ENCODE peak calls at places on chromosomes 12 and 14, in eight cellular contexts. One of them, this sample, is unnamed.

GRCh38 chr12:106152334-106152733 is 13.6 kb upstream of the NUAK1 start:
- DNase-seq in BJ: no peak
- DNase-seq in left lung: no peak
- DNase-seq in uterus: no peak
- DNase-seq in IMR-90: no peak
- DNase-seq in hepatocyte: no peak
- DNase-seq in fibroblast of lung: no peak
- DNase-seq in body of pancreas: no peak
- DNase-seq in this sample: no peak

GRCh38 chr12:57985685-57986084 is 44.3 kb downstream of the ATP23 start:
- DNase-seq in BJ: no peak
- DNase-seq in IMR-90: no peak
- DNase-seq in uterus: no peak
- DNase-seq in left lung: no peak
- DNase-seq in hepatocyte: no peak
- DNase-seq in fibroblast of lung: no peak
- DNase-seq in body of pancreas: no peak
- DNase-seq in this sample: no peak

GRCh38 chr12:78671295-78671694 is 193.3 kb upstream of the SYT1 start:
- DNase-seq in fibroblast of lung: peak
- DNase-seq in hepatocyte: peak
- DNase-seq in left lung: no peak
- DNase-seq in body of pancreas: no peak
- DNase-seq in uterus: no peak
- DNase-seq in BJ: no peak
- DNase-seq in IMR-90: peak
- DNase-seq in this sample: no peak

GRCh38 chr12:24814379-24815086 is 134.4 kb downstream of the BCAT1 start:
- DNase-seq in BJ: no peak
- DNase-seq in left lung: no peak
- DNase-seq in fibroblast of lung: no peak
- DNase-seq in uterus: no peak
- DNase-seq in IMR-90: no peak
- DNase-seq in hepatocyte: no peak
- DNase-seq in body of pancreas: no peak
- DNase-seq in this sample: no peak

GRCh38 chr12:31339831-31340622 is 14.1 kb upstream of the SINHCAF start:
- DNase-seq in fibroblast of lung: no peak
- DNase-seq in uterus: no peak
- DNase-seq in IMR-90: no peak
- DNase-seq in left lung: no peak
- DNase-seq in hepatocyte: no peak
- DNase-seq in BJ: no peak
- DNase-seq in body of pancreas: no peak
- DNase-seq in this sample: no peak

GRCh38 chr12:25743679-25744078 is 190.6 kb upstream of the LMNTD1 start:
- DNase-seq in body of pancreas: no peak
- DNase-seq in hepatocyte: no peak
- DNase-seq in IMR-90: no peak
- DNase-seq in fibroblast of lung: no peak
- DNase-seq in BJ: no peak
- DNase-seq in uterus: no peak
- DNase-seq in left lung: no peak
- DNase-seq in this sample: no peak

GRCh38 chr12:12017135-12017581 is 53.6 kb upstream of the BCL2L14 start:
- DNase-seq in left lung: no peak
- DNase-seq in hepatocyte: no peak
- DNase-seq in fibroblast of lung: peak
- DNase-seq in IMR-90: no peak
- DNase-seq in BJ: no peak
- DNase-seq in uterus: no peak
- DNase-seq in body of pancreas: peak
- DNase-seq in this sample: no peak

GRCh38 chr14:102506599-102506871 is 3.0 kb downstream of the ANKRD9 start:
- DNase-seq in fibroblast of lung: no peak
- DNase-seq in BJ: no peak
- DNase-seq in uterus: no peak
- DNase-seq in IMR-90: no peak
- DNase-seq in left lung: no peak
- DNase-seq in body of pancreas: no peak
- DNase-seq in hepatocyte: peak
- DNase-seq in this sample: no peak

GRCh38 chr14:105337966-105338365 is 23.4 kb downstream of the PACS2 start:
- DNase-seq in body of pancreas: no peak
- DNase-seq in fibroblast of lung: no peak
- DNase-seq in left lung: no peak
- DNase-seq in BJ: no peak
- DNase-seq in uterus: no peak
- DNase-seq in IMR-90: no peak
- DNase-seq in hepatocyte: no peak
- DNase-seq in this sample: no peak

GRCh38 chr12:55572168-55572567 is at the start of gene OR2AP1:
- DNase-seq in left lung: no peak
- DNase-seq in hepatocyte: no peak
- DNase-seq in IMR-90: no peak
- DNase-seq in body of pancreas: no peak
- DNase-seq in fibroblast of lung: no peak
- DNase-seq in uterus: no peak
- DNase-seq in BJ: no peak
- DNase-seq in this sample: no peak
- TF ChIP-seq CTCF in left lung: no peak
- TF ChIP-seq CTCF in hepatocyte: no peak
- TF ChIP-seq CTCF in IMR-90: no peak
- TF ChIP-seq CTCF in body of pancreas: no peak
- TF ChIP-seq CTCF in fibroblast of lung: no peak
- TF ChIP-seq CTCF in uterus: no peak
- TF ChIP-seq CTCF in BJ: no peak
- TF ChIP-seq CTCF in this sample: no peak

GRCh38 chr14:94074534-94074933 is 6.5 kb downstream of the DDX24 start:
- DNase-seq in body of pancreas: no peak
- DNase-seq in uterus: no peak
- DNase-seq in IMR-90: no peak
- DNase-seq in hepatocyte: no peak
- DNase-seq in BJ: no peak
- DNase-seq in left lung: no peak
- DNase-seq in fibroblast of lung: no peak
- DNase-seq in this sample: no peak

GRCh38 chr14:94077111-94077821 is 3.7 kb downstream of the DDX24 start:
- DNase-seq in hepatocyte: no peak
- DNase-seq in IMR-90: no peak
- DNase-seq in body of pancreas: no peak
- DNase-seq in left lung: no peak
- DNase-seq in uterus: no peak
- DNase-seq in fibroblast of lung: no peak
- DNase-seq in BJ: no peak
- DNase-seq in this sample: no peak

GRCh38 chr14:94079891-94080605 is 954 bp downstream of the DDX24 start:
- DNase-seq in body of pancreas: no peak
- DNase-seq in hepatocyte: no peak
- DNase-seq in fibroblast of lung: peak
- DNase-seq in IMR-90: peak
- DNase-seq in BJ: no peak
- DNase-seq in left lung: no peak
- DNase-seq in uterus: no peak
- DNase-seq in this sample: no peak

GRCh38 chr14:94077823-94078222 is 3.2 kb downstream of the DDX24 start:
- DNase-seq in BJ: no peak
- DNase-seq in fibroblast of lung: no peak
- DNase-seq in uterus: no peak
- DNase-seq in hepatocyte: no peak
- DNase-seq in body of pancreas: no peak
- DNase-seq in IMR-90: no peak
- DNase-seq in left lung: no peak
- DNase-seq in this sample: no peak

GRCh38 chr14:94075008-94075407 is 6.0 kb downstream of the DDX24 start:
- DNase-seq in body of pancreas: no peak
- DNase-seq in uterus: no peak
- DNase-seq in fibroblast of lung: no peak
- DNase-seq in left lung: no peak
- DNase-seq in BJ: no peak
- DNase-seq in hepatocyte: no peak
- DNase-seq in IMR-90: no peak
- DNase-seq in this sample: no peak
- H3K4me3 ChIP-seq in body of pancreas: no peak
- H3K4me3 ChIP-seq in uterus: no peak
- H3K4me3 ChIP-seq in fibroblast of lung: no peak
- H3K4me3 ChIP-seq in left lung: no peak
- H3K4me3 ChIP-seq in BJ: no peak
- H3K4me3 ChIP-seq in hepatocyte: no peak
- H3K4me3 ChIP-seq in IMR-90: no peak
- H3K4me3 ChIP-seq in this sample: no peak

DNA sequence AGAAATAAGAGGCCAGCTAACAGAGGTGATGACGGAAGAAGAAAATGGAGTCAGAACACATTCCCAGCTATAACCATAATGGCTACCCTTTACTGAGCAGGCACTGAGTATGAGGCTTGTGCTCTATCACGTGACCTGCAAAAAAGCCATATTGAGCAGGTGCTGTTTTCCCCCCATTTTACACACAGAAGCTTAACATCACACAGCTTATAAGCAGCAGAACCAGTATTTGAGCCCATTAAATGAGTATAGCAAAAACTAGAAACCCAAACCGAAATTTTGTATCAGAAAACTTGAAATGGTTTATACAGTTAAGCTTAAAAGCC is 28.4 kb downstream of the PAPLN start:
- DNase-seq in fibroblast of lung: no peak
- DNase-seq in IMR-90: no peak
- DNase-seq in left lung: no peak
- DNase-seq in BJ: no peak
- DNase-seq in uterus: no peak
- DNase-seq in body of pancreas: no peak
- DNase-seq in hepatocyte: no peak
- DNase-seq in this sample: no peak
- TF ChIP-seq CTCF in fibroblast of lung: no peak
- TF ChIP-seq CTCF in IMR-90: no peak
- TF ChIP-seq CTCF in left lung: no peak
- TF ChIP-seq CTCF in BJ: no peak
- TF ChIP-seq CTCF in uterus: no peak
- TF ChIP-seq CTCF in body of pancreas: no peak
- TF ChIP-seq CTCF in hepatocyte: no peak
- TF ChIP-seq CTCF in this sample: no peak

GRCh38 chr12:96513681-96514080 is 24.3 kb downstream of the CFAP54 start:
- DNase-seq in body of pancreas: no peak
- DNase-seq in fibroblast of lung: peak
- DNase-seq in left lung: no peak
- DNase-seq in IMR-90: peak
- DNase-seq in uterus: no peak
- DNase-seq in BJ: no peak
- DNase-seq in hepatocyte: no peak
- DNase-seq in this sample: no peak

GRCh38 chr12:96513166-96513565 is 23.8 kb downstream of the CFAP54 start:
- DNase-seq in uterus: no peak
- DNase-seq in IMR-90: no peak
- DNase-seq in fibroblast of lung: no peak
- DNase-seq in hepatocyte: no peak
- DNase-seq in body of pancreas: no peak
- DNase-seq in BJ: no peak
- DNase-seq in left lung: no peak
- DNase-seq in this sample: no peak

GRCh38 chr12:96520767-96521166 is 31.4 kb downstream of the CFAP54 start:
- DNase-seq in uterus: no peak
- DNase-seq in IMR-90: peak
- DNase-seq in left lung: no peak
- DNase-seq in hepatocyte: no peak
- DNase-seq in body of pancreas: no peak
- DNase-seq in fibroblast of lung: peak
- DNase-seq in BJ: no peak
- DNase-seq in this sample: no peak

GRCh38 chr12:96514328-96514727 is 25.0 kb downstream of the CFAP54 start:
- DNase-seq in uterus: no peak
- DNase-seq in body of pancreas: no peak
- DNase-seq in fibroblast of lung: peak
- DNase-seq in left lung: no peak
- DNase-seq in hepatocyte: no peak
- DNase-seq in BJ: no peak
- DNase-seq in IMR-90: peak
- DNase-seq in this sample: no peak

DNA sequence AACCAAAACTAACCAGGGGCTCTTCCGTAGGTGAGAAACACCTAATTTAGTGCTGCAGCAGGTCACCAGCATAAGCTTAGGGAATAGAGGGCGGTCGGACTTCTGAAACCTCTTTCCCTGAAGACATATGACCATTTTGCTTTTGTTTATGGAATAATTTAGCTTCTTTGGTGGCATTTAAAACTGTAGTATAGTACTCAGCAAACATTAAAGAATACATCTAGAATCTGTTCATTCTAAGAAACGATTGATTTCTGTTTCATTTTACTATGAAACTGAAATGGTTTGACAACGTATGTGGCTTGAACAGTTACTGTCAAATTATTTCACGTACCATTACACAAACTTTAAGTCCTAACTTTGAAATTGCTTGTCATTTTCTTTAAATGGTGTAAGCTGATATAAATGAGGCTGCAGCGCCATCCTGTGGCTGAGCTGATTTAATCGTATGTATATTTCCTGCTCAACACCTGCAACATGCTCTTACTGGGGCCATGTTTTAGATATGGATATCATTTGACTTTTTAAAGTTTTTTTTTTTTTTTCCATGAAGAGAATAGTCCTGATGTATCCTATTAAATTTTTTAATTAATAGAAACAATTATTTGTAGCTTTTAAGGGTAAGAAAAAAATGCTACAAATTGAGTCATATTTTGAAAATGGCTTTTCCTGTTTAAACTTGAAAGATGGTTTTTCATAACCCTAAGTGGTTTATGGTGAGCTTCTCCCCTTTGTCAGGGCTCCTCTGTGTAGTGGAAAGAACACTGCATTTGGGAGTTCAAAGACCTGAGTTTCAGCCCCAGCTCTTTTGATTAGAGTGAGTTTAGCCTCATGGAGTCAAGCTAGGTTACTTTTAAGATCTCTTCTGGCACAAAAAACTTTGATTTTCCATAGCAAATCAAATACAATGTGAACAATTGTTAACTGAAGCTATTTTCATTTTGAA is 27.4 kb downstream of the CFAP54 start:
- DNase-seq in hepatocyte: peak
- DNase-seq in body of pancreas: peak
- DNase-seq in IMR-90: peak
- DNase-seq in left lung: peak
- DNase-seq in uterus: peak
- DNase-seq in fibroblast of lung: peak
- DNase-seq in BJ: peak
- DNase-seq in this sample: peak
- H3K4me3 ChIP-seq in hepatocyte: no peak
- H3K4me3 ChIP-seq in body of pancreas: no peak
- H3K4me3 ChIP-seq in IMR-90: no peak
- H3K4me3 ChIP-seq in left lung: no peak
- H3K4me3 ChIP-seq in uterus: no peak
- H3K4me3 ChIP-seq in fibroblast of lung: no peak
- H3K4me3 ChIP-seq in BJ: no peak
- H3K4me3 ChIP-seq in this sample: no peak

GRCh38 chr14:35944847-35945246 is 118.7 kb downstream of the BRMS1L start:
- DNase-seq in IMR-90: no peak
- DNase-seq in left lung: no peak
- DNase-seq in body of pancreas: no peak
- DNase-seq in fibroblast of lung: no peak
- DNase-seq in BJ: no peak
- DNase-seq in uterus: no peak
- DNase-seq in hepatocyte: peak
- DNase-seq in this sample: peak
- TF ChIP-seq CTCF in IMR-90: no peak
- TF ChIP-seq CTCF in left lung: no peak
- TF ChIP-seq CTCF in body of pancreas: no peak
- TF ChIP-seq CTCF in fibroblast of lung: no peak
- TF ChIP-seq CTCF in BJ: no peak
- TF ChIP-seq CTCF in uterus: no peak
- TF ChIP-seq CTCF in hepatocyte: peak
- TF ChIP-seq CTCF in this sample: peak

This sample was measured in neural progenitor cell.